ENCODE peak calls at places on chromosomes 7 and 10, in seven cellular contexts. U is H9, V is mesenchymal stem cell, X is IMR-90, M is neuronal stem cell, H is H1, D is trophoblast cell. A is an unnamed sample.
A peak's percentile ranks its signal among the peaks of the same experiment; 100 is the strongest.

GRCh38 chr7:37354661-37355131 is 94.0 kb downstream of the ELMO1 start:
- DNase-seq in X (no peak), V (peak; percentile 65), D (peak; percentile 39), U (no peak), M (no peak), H (no peak), A (peak; percentile 70)

GRCh38 chr7:97027427-97028234 is 3.0 kb upstream of the DLX5 start:
- DNase-seq in X (peak; percentile 85), M (peak; percentile 81), V (peak; percentile 75), H (peak; percentile 88), D (peak; percentile 98), U (peak; percentile 77), A (peak; percentile 87)

GRCh38 chr7:4166340-4166739 is 515.8 kb upstream of the FOXK1 start:
- DNase-seq in D (peak; percentile 54), H (no peak), U (no peak), M (no peak), X (no peak), V (no peak), A (no peak)

GRCh38 chr7:44881610-44882009 is 3.7 kb downstream of the PURB start:
- DNase-seq in X (peak; percentile 88), V (peak; percentile 82), D (peak; percentile 21), M (no peak), U (no peak), H (no peak), A (no peak)

GRCh38 chr10:28215930-28216329 is 86.9 kb downstream of the MPP7 start:
- DNase-seq in X (no peak), D (peak; percentile 6), M (no peak), V (no peak), U (no peak), H (no peak), A (no peak)

GRCh38 chr10:75266945-75267344 is 31.2 kb upstream of the COMTD1 start:
- DNase-seq in H (no peak), X (peak; percentile 89), M (no peak), V (peak; percentile 38), D (no peak), U (no peak), A (no peak)

GRCh38 chr7:102434039-102434481 is 685 bp downstream of the ORAI2 start:
- DNase-seq in V (no peak), U (no peak), M (no peak), H (no peak), D (no peak), X (peak; percentile 44), A (no peak)

GRCh38 chr10:50981385-50981784 is 92.9 kb upstream of the PRKG1 start:
- DNase-seq in M (no peak), X (no peak), U (no peak), V (no peak), H (no peak), D (no peak), A (no peak)

GRCh38 chr7:42070068-42070467 is 166.9 kb downstream of the GLI3 start:
- DNase-seq in H (no peak), D (peak; percentile 95), X (peak; percentile 37), U (no peak), V (peak; percentile 78), M (no peak), A (no peak)

GRCh38 chr7:115940462-115941060 is 90.0 kb downstream of the TFEC start:
- DNase-seq in X (no peak), U (no peak), V (no peak), D (peak; percentile 2), H (no peak), M (no peak), A (no peak)

GRCh38 chr10:27742926-27743735 is 2.5 kb downstream of the MKX start:
- DNase-seq in H (peak; percentile 82), U (peak; percentile 74), M (no peak), D (peak; percentile 52), V (peak; percentile 35), X (no peak), A (peak; percentile 63)

GRCh38 chr7:43517464-43517863 is 65.4 kb upstream of the STK17A start:
- DNase-seq in H (no peak), M (no peak), U (no peak), X (no peak), D (no peak), V (no peak), A (no peak)

GRCh38 chr10:102120142-102120986 is at the start of gene LDB1:
- DNase-seq in D (peak; percentile 77), H (peak; percentile 85), X (peak; percentile 77), U (peak; percentile 81), M (peak; percentile 90), V (peak; percentile 91), A (peak; percentile 92)

GRCh38 chr7:142866361-142867096 is 11.7 kb downstream of the EPHB6 start:
- DNase-seq in D (peak; percentile 76), M (peak; percentile 11), U (peak; percentile 85), X (no peak), H (peak; percentile 82), V (no peak), A (peak; percentile 74)

GRCh38 chr7:94921911-94922310 is 14.5 kb downstream of the PPP1R9A start:
- DNase-seq in X (no peak), M (no peak), V (no peak), D (no peak), U (no peak), H (no peak), A (no peak)

GRCh38 chr7:94928168-94928707 is 20.8 kb downstream of the PPP1R9A start:
- DNase-seq in H (no peak), X (no peak), U (no peak), D (no peak), V (no peak), M (no peak), A (no peak)

GRCh38 chr7:94923412-94923811 is 16.0 kb downstream of the PPP1R9A start:
- DNase-seq in X (no peak), M (no peak), H (no peak), D (no peak), V (no peak), U (no peak), A (no peak)

DNA sequence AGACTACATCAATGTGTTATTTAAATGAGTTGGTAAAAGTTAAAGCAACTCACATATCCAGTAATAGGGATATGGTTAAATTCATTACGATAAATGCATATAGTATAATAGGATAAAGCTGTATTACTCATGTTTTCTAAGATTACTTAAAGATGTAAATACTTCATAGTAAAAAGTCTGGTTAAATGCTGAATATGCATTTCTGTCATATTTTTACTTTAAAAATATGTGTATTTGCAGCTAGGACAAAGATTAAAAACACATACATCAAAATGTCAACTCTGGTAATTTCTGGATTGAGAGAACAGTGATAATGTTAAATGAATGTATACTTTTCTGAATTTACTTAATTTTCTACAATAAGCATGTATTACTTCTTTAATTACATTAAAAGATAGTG is 15.1 kb downstream of the PPP1R9A start:
- DNase-seq in X (no peak), M (no peak), H (no peak), V (no peak), U (no peak), D (no peak), A (no peak)
- H3K18ac ChIP-seq in X (no peak overlapping the region), M (no peak overlapping the region), H (no peak overlapping the region), V (no peak overlapping the region), U (no peak overlapping the region), D (no peak overlapping the region), A (no peak overlapping the region)

GRCh38 chr7:302054-302992 is 12.4 kb downstream of the FOXL3 start:
- DNase-seq in D (no peak), X (no peak), U (no peak), M (no peak), V (no peak), H (no peak), A (no peak)
- H3K18ac ChIP-seq in D (no peak overlapping the region), X (no peak overlapping the region), U (no peak overlapping the region), M (peak overlapping the region; percentile 42), V (no peak overlapping the region), H (no peak overlapping the region), A (no peak overlapping the region)

DNA sequence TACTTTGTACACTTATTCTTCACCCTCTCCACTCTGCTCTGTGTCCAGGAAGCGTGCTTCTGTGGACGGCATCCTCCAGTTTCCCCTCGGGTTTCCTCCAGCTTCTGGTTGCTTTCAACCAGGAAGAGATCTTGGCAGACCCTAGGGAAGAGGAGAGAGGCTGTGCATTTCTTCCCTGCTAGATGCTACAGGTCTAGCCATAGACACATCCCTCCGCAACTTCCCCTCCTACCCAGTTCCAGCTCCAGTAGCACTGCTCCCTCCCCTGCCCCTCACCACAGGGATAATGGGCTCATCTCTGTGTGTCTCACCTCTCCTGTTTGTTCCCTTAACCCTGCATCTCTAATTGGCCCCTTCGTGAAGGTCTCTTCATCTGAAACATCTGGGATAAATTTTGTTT is 16.3 kb downstream of the TLL2 start:
- DNase-seq in D (no peak), U (peak; percentile 20), X (no peak), V (no peak), H (peak; percentile 37), M (no peak), A (no peak)
- H3K18ac ChIP-seq in D (no peak overlapping the region), U (no peak overlapping the region), X (no peak overlapping the region), V (no peak overlapping the region), H (no peak overlapping the region), M (no peak overlapping the region), A (no peak overlapping the region)

GRCh38 chr7:46163245-46163644 is 242.2 kb upstream of the IGFBP3 start:
- DNase-seq in M (no peak), X (no peak), D (no peak), H (no peak), U (no peak), V (no peak), A (no peak)
- H3K18ac ChIP-seq in M (no peak overlapping the region), X (no peak overlapping the region), D (no peak overlapping the region), H (no peak overlapping the region), U (no peak overlapping the region), V (no peak overlapping the region), A (no peak overlapping the region)

GRCh38 chr10:117168135-117168674 is 29.1 kb upstream of the KCNK18 start:
- DNase-seq in X (peak; percentile 10), U (peak; percentile 84), V (peak; percentile 35), D (peak; percentile 27), M (peak; percentile 71), H (peak; percentile 96), A (peak; percentile 74)

GRCh38 chr10:117168729-117169128 is 28.6 kb upstream of the KCNK18 start:
- DNase-seq in X (no peak), D (no peak), M (no peak), H (peak; percentile 66), U (peak; percentile 46), V (no peak), A (no peak)

GRCh38 chr10:117170244-117170643 is 27.0 kb upstream of the KCNK18 start:
- DNase-seq in M (no peak), V (no peak), D (peak; percentile 13), U (peak; percentile 40), H (no peak), X (no peak), A (peak; percentile 57)

GRCh38 chr10:117167346-117168134 is 29.5 kb upstream of the VAX1 start:
- DNase-seq in U (no peak), H (no peak), V (no peak), D (no peak), M (no peak), X (no peak), A (no peak)

DNA sequence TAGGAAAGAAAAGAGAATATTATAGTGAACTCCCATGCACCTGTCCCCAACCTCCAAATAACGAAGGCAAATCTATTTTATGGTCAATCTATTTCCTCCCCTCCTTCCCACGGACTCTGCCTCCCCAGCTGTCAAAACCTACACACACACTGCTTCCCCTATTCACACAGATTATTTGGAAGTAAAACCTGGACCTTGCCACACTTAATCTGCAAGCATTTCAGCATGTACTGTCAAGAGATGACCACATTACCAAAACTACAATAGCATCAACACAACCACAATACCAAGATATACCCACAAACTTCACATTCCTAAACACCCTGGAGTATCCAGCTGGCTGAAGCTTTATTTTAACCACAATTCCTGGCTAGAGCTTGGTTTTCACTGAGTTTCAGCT is 27.8 kb upstream of the KCNK18 start:
- DNase-seq in M (no peak), H (no peak), X (no peak), V (no peak), D (no peak), U (no peak), A (no peak)
- H3K18ac ChIP-seq in M (no peak overlapping the region), H (no peak overlapping the region), X (no peak overlapping the region), V (no peak overlapping the region), D (no peak overlapping the region), U (no peak overlapping the region), A (no peak overlapping the region)

A was measured in mesendoderm.